ENCODE peak calls at places on chromosomes 12 and 14, in eight cellular contexts. P, J, F, Y, V, L, G and E are unnamed samples.

GRCh38 chr12:119842380-119842779 is 34.7 kb downstream of the CIT start:
- DNase-seq in L (no peak), G (no peak), F (no peak), J (no peak), P (no peak), V (no peak), Y (no peak), E (no peak)

GRCh38 chr14:102544745-102545460 is 35.3 kb upstream of the ANKRD9 start:
- DNase-seq in Y (no peak), V (no peak), L (no peak), P (no peak), J (no peak), F (no peak), G (peak; percentile 49), E (no peak)

GRCh38 chr14:23578560-23579310 is at the start of gene JPH4:
- DNase-seq in J (no peak), L (no peak), V (no peak), F (no peak), G (peak; percentile 9), Y (no peak), P (no peak), E (no peak)

GRCh38 chr12:26614217-26614616 is 218.8 kb downstream of the ITPR2 start:
- DNase-seq in F (no peak), J (no peak), G (no peak), Y (no peak), P (peak; percentile 14), L (no peak), V (no peak), E (no peak)

GRCh38 chr12:108640802-108641445 is 7.2 kb upstream of the SELPLG start:
- DNase-seq in J (no peak), V (no peak), P (no peak), G (peak; percentile 51), L (peak; percentile 54), F (no peak), Y (no peak), E (no peak)

GRCh38 chr14:101947577-101947903 is 16.8 kb upstream of the DYNC1H1 start:
- DNase-seq in P (no peak), F (no peak), J (no peak), Y (no peak), L (no peak), V (no peak), G (no peak), E (no peak)

GRCh38 chr14:49955013-49955412 is 62.1 kb downstream of the ARF6 start:
- DNase-seq in P (no peak), J (no peak), L (no peak), G (no peak), Y (no peak), F (no peak), V (no peak), E (no peak)

GRCh38 chr14:97592341-97592980 is 795.3 kb downstream of the VRK1 start:
- DNase-seq in F (no peak), L (no peak), Y (no peak), J (no peak), G (no peak), V (no peak), P (no peak), E (no peak)

GRCh38 chr12:203462-204260 is 10.3 kb downstream of the SLC6A12 start:
- DNase-seq in Y (no peak), P (no peak), J (no peak), F (no peak), L (peak; percentile 39), G (no peak), V (no peak), E (no peak)

GRCh38 chr12:77696183-77696582 is 134.5 kb upstream of the NAV3 start:
- DNase-seq in P (no peak), V (no peak), L (no peak), J (no peak), G (no peak), F (no peak), Y (no peak), E (no peak)

GRCh38 chr12:93783827-93784226 is 106.7 kb downstream of the CRADD start:
- DNase-seq in V (no peak), F (no peak), L (no peak), J (no peak), Y (no peak), P (no peak), G (no peak), E (no peak)

GRCh38 chr14:30657050-30657449 is 34.9 kb downstream of the SCFD1 start:
- DNase-seq in Y (no peak), L (no peak), P (no peak), F (no peak), J (no peak), G (no peak), V (no peak), E (no peak)

GRCh38 chr12:57604454-57605307 is at the start of gene DTX3:
- DNase-seq in Y (no peak), V (peak; percentile 21), P (peak; percentile 77), F (peak; percentile 47), L (peak; percentile 55), G (no peak), J (no peak), E (no peak)

GRCh38 chr14:77272261-77272660 is 1.3 kb upstream of the NGB start:
- DNase-seq in J (no peak), L (no peak), P (no peak), Y (no peak), G (no peak), V (no peak), F (no peak), E (no peak)

GRCh38 chr12:69388371-69388770 is 28.8 kb downstream of the YEATS4 start:
- DNase-seq in V (no peak), G (no peak), J (peak; percentile 32), P (peak; percentile 15), L (no peak), F (no peak), Y (no peak), E (peak; percentile 47)

GRCh38 chr12:117874842-117875434 is 93.9 kb downstream of the KSR2 start:
- DNase-seq in L (peak; percentile 63), P (peak; percentile 72), G (peak; percentile 74), V (peak; percentile 43), F (peak; percentile 27), J (no peak), Y (no peak), E (no peak)